ENCODE peak calls at places on chromosomes 4 and X, in ten cellular contexts. B, V, Q, H, J, L, K, F, M and E are unnamed samples.

GRCh38 chrX:45485682-45486081 is 285.0 kb upstream of the DIPK2B start:
- DNase-seq in F (no peak), J (no peak), H (no peak), K (no peak), L (no peak), B (no peak), Q (peak; percentile 16), V (no peak), M (no peak), E (no peak)

GRCh38 chr4:74658114-74658513 is 136.2 kb downstream of the BTC start:
- DNase-seq in L (no peak), B (no peak), Q (no peak), J (no peak), K (no peak), M (no peak), F (no peak), H (no peak), V (no peak), E (no peak)

GRCh38 chr4:101420661-101421060 is 73.3 kb upstream of the PPP3CA start:
- DNase-seq in V (no peak), L (no peak), F (no peak), K (no peak), Q (peak; percentile 25), J (no peak), M (no peak), H (no peak), B (no peak), E (no peak)

GRCh38 chr4:101218346-101218745 is 129.0 kb downstream of the PPP3CA start:
- DNase-seq in M (no peak), L (no peak), Q (no peak), J (no peak), H (no peak), B (no peak), F (no peak), K (no peak), V (no peak), E (no peak)

GRCh38 chr4:74111576-74111975 is 12.6 kb upstream of the CXCL2 start:
- DNase-seq in J (no peak), Q (no peak), K (no peak), B (no peak), M (no peak), H (no peak), V (no peak), F (no peak), L (no peak), E (no peak)

GRCh38 chr4:165443276-165443675 is 64.5 kb downstream of the CPE start:
- DNase-seq in V (no peak), L (no peak), K (no peak), J (no peak), Q (no peak), B (no peak), F (no peak), M (no peak), H (no peak), E (no peak)

GRCh38 chrX:129759576-129760061 is 20.1 kb upstream of the SASH3 start:
- DNase-seq in H (no peak), L (peak; percentile 40), J (no peak), Q (peak; percentile 84), V (no peak), M (peak; percentile 53), K (peak; percentile 69), B (peak; percentile 55), F (peak; percentile 26), E (no peak)

GRCh38 chrX:144219035-144219434 is 335.2 kb downstream of the UBE2NL start:
- DNase-seq in K (no peak), L (no peak), V (no peak), J (no peak), Q (no peak), H (no peak), M (no peak), B (no peak), F (no peak), E (no peak)

GRCh38 chr4:54663181-54663580 is 5.4 kb downstream of the KIT start:
- DNase-seq in J (no peak), Q (no peak), L (no peak), B (no peak), H (no peak), F (no peak), M (no peak), K (no peak), V (no peak), E (no peak)

GRCh38 chr4:19532120-19532848 is 719.4 kb upstream of the SLIT2 start:
- DNase-seq in J (no peak), B (no peak), V (no peak), H (no peak), M (no peak), K (no peak), F (no peak), Q (peak; percentile 39), L (no peak), E (no peak)

GRCh38 chrX:50618788-50619558 is 148.3 kb upstream of the DGKK start:
- DNase-seq in H (no peak), J (no peak), K (no peak), Q (peak; percentile 10), L (peak; percentile 8), V (peak; percentile 27), B (no peak), F (no peak), M (no peak), E (no peak)

GRCh38 chr4:89598602-89599001 is 238.4 kb downstream of the SNCA start:
- DNase-seq in M (no peak), B (no peak), Q (peak; percentile 4), V (no peak), K (no peak), J (no peak), H (no peak), F (no peak), L (no peak), E (no peak)

GRCh38 chr4:86894465-86894864 is 2.2 kb upstream of the C4orf36 start:
- DNase-seq in F (no peak), M (no peak), J (no peak), Q (no peak), V (no peak), B (no peak), H (no peak), L (no peak), K (no peak), E (no peak)

GRCh38 chr4:172898715-172899114 is 269.9 kb upstream of the GALNT7 start:
- DNase-seq in M (no peak), V (no peak), K (no peak), L (peak; percentile 24), F (no peak), H (no peak), B (no peak), J (no peak), Q (no peak), E (peak; percentile 38)